ENCODE peak calls at places on chromosome 16, in ten cellular contexts. F is GM23338, N is GM13977, Z is IMR-90, O is hepatocyte, J is fibroblast of lung, S is uterus, Q is foreskin keratinocyte, D is body of pancreas, R is GM06990. K is an unnamed sample.

GRCh38 chr16:82782715-82783251 is 156.0 kb downstream of the CDH13 start:
- DNase-seq in S (peak; percentile 35), F (peak; percentile 66), O (peak; percentile 10), J (no peak), N (no peak), Q (no peak), D (peak; percentile 50), Z (no peak), R (no peak), K (no peak)

GRCh38 chr16:50530277-50531236 is 17.6 kb upstream of the NKD1 start:
- DNase-seq in J (no peak), Z (no peak), N (no peak), F (no peak), O (peak; percentile 48), D (peak; percentile 81), S (no peak), R (no peak), Q (peak; percentile 82), K (no peak)

GRCh38 chr16:495127-495748 is 32.3 kb upstream of the CAPN15 start:
- DNase-seq in Q (peak; percentile 28), Z (peak; percentile 27), N (peak; percentile 65), F (peak; percentile 88), J (peak; percentile 45), S (no peak), O (peak; percentile 54), D (peak; percentile 50), R (no peak), K (peak; percentile 62)

GRCh38 chr16:73329363-73330306 is 281.7 kb upstream of the ZFHX3 start:
- DNase-seq in D (no peak), R (no peak), J (no peak), F (peak; percentile 60), N (no peak), Z (no peak), Q (no peak), O (peak; percentile 52), S (no peak), K (no peak)

GRCh38 chr16:11398851-11399250 is 53.6 kb downstream of the RMI2 start:
- DNase-seq in R (no peak), Q (no peak), O (no peak), S (no peak), D (no peak), N (no peak), Z (no peak), J (no peak), F (no peak), K (no peak)

GRCh38 chr16:13906426-13907089 is 13.4 kb upstream of the ERCC4 start:
- DNase-seq in D (no peak), Q (no peak), Z (no peak), O (no peak), N (no peak), S (no peak), J (no peak), R (no peak), F (no peak), K (no peak)

GRCh38 chr16:24367186-24367585 is 111.1 kb downstream of the CACNG3 start:
- DNase-seq in Z (no peak), N (no peak), Q (no peak), S (no peak), J (no peak), O (no peak), D (no peak), F (no peak), R (no peak), K (no peak)

GRCh38 chr16:19008245-19008644 is 24.5 kb downstream of the TMC7 start:
- DNase-seq in O (no peak), J (peak; percentile 67), F (no peak), N (no peak), D (no peak), R (no peak), Z (peak; percentile 87), Q (peak; percentile 58), S (no peak), K (no peak)

GRCh38 chr16:57514891-57515600 is 21.3 kb downstream of the CCDC102A start:
- DNase-seq in O (no peak), Z (no peak), F (no peak), N (no peak), R (no peak), D (no peak), S (no peak), J (no peak), Q (no peak), K (no peak)

GRCh38 chr16:92431-93339 is 14.7 kb downstream of the MPG start:
- DNase-seq in Z (no peak), J (no peak), D (no peak), N (no peak), R (no peak), Q (no peak), S (no peak), O (no peak), F (no peak), K (no peak)

GRCh38 chr16:28106467-28106866 is 43.0 kb upstream of the GSG1L start:
- DNase-seq in J (no peak), Q (no peak), S (no peak), Z (no peak), N (no peak), O (no peak), F (no peak), D (no peak), R (no peak), K (no peak)
- TF ChIP-seq CTCF in J (no peak), Q (no peak), S (no peak), Z (no peak), N (no peak), O (no peak), F (no peak), D (no peak), R (no peak), K (no peak)

GRCh38 chr16:30609928-30610839 is at the start of gene ZNF689:
- DNase-seq in F (peak; percentile 99), Q (peak; percentile 93), D (peak; percentile 98), S (peak; percentile 97), Z (peak; percentile 96), N (peak; percentile 98), R (peak; percentile 92), O (peak; percentile 97), J (peak; percentile 98), K (peak; percentile 97)

GRCh38 chr16:30619643-30620042 is 9.5 kb upstream of the ZNF689 start:
- DNase-seq in Z (no peak), S (no peak), O (peak; percentile 28), J (no peak), D (no peak), F (no peak), R (no peak), Q (no peak), N (no peak), K (no peak)

GRCh38 chr16:30619207-30619606 is 9.0 kb upstream of the ZNF689 start:
- DNase-seq in D (no peak), S (no peak), R (no peak), Q (no peak), J (peak; percentile 32), O (no peak), Z (no peak), F (no peak), N (no peak), K (no peak)

DNA sequence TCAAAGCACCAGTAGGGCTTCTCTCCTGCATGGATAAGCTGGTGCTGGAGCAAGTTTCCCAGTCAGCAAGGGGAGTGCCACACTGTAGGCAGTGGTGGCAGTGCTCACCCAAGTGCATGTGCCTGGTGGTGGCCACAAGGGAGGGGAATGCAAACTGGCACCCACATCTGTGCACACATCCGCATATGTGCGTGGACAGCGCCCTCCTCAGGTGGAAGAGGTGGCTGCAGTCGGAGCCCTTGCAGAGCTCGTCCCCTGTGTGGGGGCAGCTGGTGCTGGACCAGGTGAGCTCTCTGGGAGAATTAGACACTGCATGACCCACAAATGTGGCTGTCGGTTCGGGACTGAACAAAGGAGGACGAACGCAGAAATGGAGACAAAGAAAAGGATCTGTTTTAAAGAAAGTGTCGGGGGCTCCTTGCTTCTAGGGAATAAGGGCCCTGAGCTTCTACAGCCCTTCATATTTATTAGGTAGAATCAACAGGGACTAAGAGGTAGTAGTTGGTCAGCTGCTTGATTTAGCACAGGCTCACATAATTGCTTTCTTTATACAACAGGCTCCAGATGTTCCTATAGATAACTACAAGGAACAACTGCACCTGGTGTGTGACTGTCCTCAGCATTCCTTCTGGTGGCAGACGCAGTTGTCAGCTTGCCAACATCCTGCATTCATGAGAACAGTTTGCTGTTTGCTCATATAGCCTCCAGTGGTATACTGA is 5.3 kb upstream of the ZNF689 start:
- DNase-seq in J (peak; percentile 28), Q (no peak), S (no peak), F (peak; percentile 95), R (peak; percentile 58), D (peak; percentile 68), N (peak; percentile 48), O (peak; percentile 45), Z (peak; percentile 8), K (peak; percentile 49)
- TF ChIP-seq CTCF in J (peak; percentile 62), Q (peak; percentile 52), S (no peak), F (peak; percentile 100), R (peak; percentile 72), D (no peak), N (peak; percentile 78), O (peak; percentile 32), Z (peak; percentile 50), K (peak; percentile 56)

GRCh38 chr16:88667496-88667895 is 4.6 kb upstream of the MVD start:
- DNase-seq in R (no peak), Q (no peak), N (no peak), Z (no peak), O (no peak), S (no peak), F (no peak), J (no peak), D (no peak), K (no peak)
- TF ChIP-seq CTCF in R (no peak), Q (no peak), N (no peak), Z (no peak), O (no peak), S (no peak), F (peak; percentile 18), J (no peak), D (no peak), K (no peak)

GRCh38 chr16:3922241-3922640 is 41.7 kb upstream of the CREBBP start:
- DNase-seq in Q (no peak), J (no peak), F (no peak), R (no peak), S (no peak), Z (no peak), N (no peak), O (no peak), D (no peak), K (no peak)
- TF ChIP-seq CTCF in Q (no peak), J (no peak), F (no peak), R (no peak), S (no peak), Z (no peak), N (no peak), O (no peak), D (no peak), K (no peak)

K was measured in GM20000.